ENCODE peak calls at places on chromosome 4, in six cellular contexts. One of them, this sample, is unnamed.

GRCh38 chr4:180363817-180364216 is 1879.4 kb upstream of the TENM3 start:
- DNase-seq in HepG2: no peak
- DNase-seq in endothelial cell of umbilical vein: no peak
- DNase-seq in A549: no peak
- DNase-seq in K562: no peak
- DNase-seq in GM12878: no peak
- DNase-seq in this sample: peak

GRCh38 chr4:36884151-36884550 is 360.4 kb upstream of the NWD2 start:
- DNase-seq in HepG2: no peak
- DNase-seq in endothelial cell of umbilical vein: no peak
- DNase-seq in A549: no peak
- DNase-seq in K562: no peak
- DNase-seq in GM12878: no peak
- DNase-seq in this sample: no peak

GRCh38 chr4:54543088-54543795 is 114.5 kb upstream of the KIT start:
- DNase-seq in HepG2: no peak
- DNase-seq in endothelial cell of umbilical vein: no peak
- DNase-seq in A549: no peak
- DNase-seq in K562: no peak
- DNase-seq in GM12878: no peak
- DNase-seq in this sample: no peak

GRCh38 chr4:56038763-56039162 is 90.0 kb downstream of the CEP135 start:
- DNase-seq in HepG2: no peak
- DNase-seq in endothelial cell of umbilical vein: no peak
- DNase-seq in A549: no peak
- DNase-seq in K562: no peak
- DNase-seq in GM12878: no peak
- DNase-seq in this sample: no peak

GRCh38 chr4:149754526-149754925 is 61.1 kb downstream of the IQCM start:
- DNase-seq in HepG2: no peak
- DNase-seq in endothelial cell of umbilical vein: no peak
- DNase-seq in A549: no peak
- DNase-seq in K562: no peak
- DNase-seq in GM12878: no peak
- DNase-seq in this sample: no peak

GRCh38 chr4:119238068-119238722 is 25.7 kb downstream of the USP53 start:
- DNase-seq in HepG2: no peak
- DNase-seq in endothelial cell of umbilical vein: peak
- DNase-seq in A549: no peak
- DNase-seq in K562: no peak
- DNase-seq in GM12878: peak
- DNase-seq in this sample: no peak

GRCh38 chr4:176788971-176789370 is 3.8 kb downstream of the VEGFC start:
- DNase-seq in HepG2: no peak
- DNase-seq in endothelial cell of umbilical vein: no peak
- DNase-seq in A549: no peak
- DNase-seq in K562: no peak
- DNase-seq in GM12878: no peak
- DNase-seq in this sample: no peak

GRCh38 chr4:97367878-97368277 is 775.4 kb downstream of the STPG2 start:
- DNase-seq in HepG2: no peak
- DNase-seq in endothelial cell of umbilical vein: peak
- DNase-seq in A549: peak
- DNase-seq in K562: no peak
- DNase-seq in GM12878: no peak
- DNase-seq in this sample: no peak

GRCh38 chr4:96974295-96974694 is 1134.4 kb downstream of the PDHA2 start:
- DNase-seq in HepG2: no peak
- DNase-seq in endothelial cell of umbilical vein: no peak
- DNase-seq in A549: no peak
- DNase-seq in K562: no peak
- DNase-seq in GM12878: no peak
- DNase-seq in this sample: no peak

GRCh38 chr4:73718375-73719373 is 21.7 kb upstream of the CXCL8 start:
- DNase-seq in HepG2: no peak
- DNase-seq in endothelial cell of umbilical vein: no peak
- DNase-seq in A549: no peak
- DNase-seq in K562: no peak
- DNase-seq in GM12878: peak
- DNase-seq in this sample: peak

GRCh38 chr4:168587326-168588125 is 90.7 kb downstream of the PALLD start:
- DNase-seq in HepG2: no peak
- DNase-seq in endothelial cell of umbilical vein: no peak
- DNase-seq in A549: peak
- DNase-seq in K562: no peak
- DNase-seq in GM12878: no peak
- DNase-seq in this sample: peak

GRCh38 chr4:140236649-140237160 is 82.7 kb upstream of the MAML3 start:
- DNase-seq in HepG2: no peak
- DNase-seq in endothelial cell of umbilical vein: no peak
- DNase-seq in A549: no peak
- DNase-seq in K562: no peak
- DNase-seq in GM12878: no peak
- DNase-seq in this sample: no peak

GRCh38 chr4:102324725-102325124 is 20.6 kb downstream of the SLC39A8 start:
- DNase-seq in HepG2: no peak
- DNase-seq in endothelial cell of umbilical vein: peak
- DNase-seq in A549: no peak
- DNase-seq in K562: no peak
- DNase-seq in GM12878: no peak
- DNase-seq in this sample: no peak

GRCh38 chr4:146244496-146244895 is 30.2 kb downstream of the REELD1 start:
- DNase-seq in HepG2: no peak
- DNase-seq in endothelial cell of umbilical vein: no peak
- DNase-seq in A549: no peak
- DNase-seq in K562: no peak
- DNase-seq in GM12878: no peak
- DNase-seq in this sample: no peak

GRCh38 chr4:125317526-125317880 is 2.7 kb downstream of the FAT4 start:
- DNase-seq in HepG2: no peak
- DNase-seq in endothelial cell of umbilical vein: no peak
- DNase-seq in A549: peak
- DNase-seq in K562: no peak
- DNase-seq in GM12878: no peak
- DNase-seq in this sample: peak

GRCh38 chr4:176883108-176883550 is 90.4 kb upstream of the VEGFC start:
- DNase-seq in HepG2: no peak
- DNase-seq in endothelial cell of umbilical vein: no peak
- DNase-seq in A549: peak
- DNase-seq in K562: no peak
- DNase-seq in GM12878: no peak
- DNase-seq in this sample: no peak

GRCh38 chr4:25358515-25359275 is 18.4 kb upstream of the ANAPC4 start:
- DNase-seq in HepG2: no peak
- DNase-seq in endothelial cell of umbilical vein: no peak
- DNase-seq in A549: no peak
- DNase-seq in K562: no peak
- DNase-seq in GM12878: no peak
- DNase-seq in this sample: peak

GRCh38 chr4:100497729-100498250 is 20.0 kb downstream of the EMCN start:
- DNase-seq in HepG2: no peak
- DNase-seq in endothelial cell of umbilical vein: peak
- DNase-seq in A549: no peak
- DNase-seq in K562: no peak
- DNase-seq in GM12878: no peak
- DNase-seq in this sample: no peak

GRCh38 chr4:142752331-142752830 is 93.7 kb downstream of the INPP4B start:
- DNase-seq in HepG2: no peak
- DNase-seq in endothelial cell of umbilical vein: no peak
- DNase-seq in A549: no peak
- DNase-seq in K562: no peak
- DNase-seq in GM12878: no peak
- DNase-seq in this sample: no peak

GRCh38 chr4:5710065-5710961 is 688 bp upstream of the EVC start:
- DNase-seq in HepG2: peak
- DNase-seq in endothelial cell of umbilical vein: peak
- DNase-seq in A549: peak
- DNase-seq in K562: no peak
- DNase-seq in GM12878: no peak
- DNase-seq in this sample: no peak

GRCh38 chr4:5708829-5709680 is 696 bp upstream of the EVC2 start:
- DNase-seq in HepG2: no peak
- DNase-seq in endothelial cell of umbilical vein: no peak
- DNase-seq in A549: no peak
- DNase-seq in K562: no peak
- DNase-seq in GM12878: no peak
- DNase-seq in this sample: no peak

GRCh38 chr4:5706486-5707290 is 1.7 kb downstream of the EVC2 start:
- DNase-seq in HepG2: no peak
- DNase-seq in endothelial cell of umbilical vein: no peak
- DNase-seq in A549: peak
- DNase-seq in K562: no peak
- DNase-seq in GM12878: no peak
- DNase-seq in this sample: peak

GRCh38 chr4:5707366-5708133 is 809 bp downstream of the EVC2 start:
- DNase-seq in HepG2: no peak
- DNase-seq in endothelial cell of umbilical vein: peak
- DNase-seq in A549: no peak
- DNase-seq in K562: no peak
- DNase-seq in GM12878: no peak
- DNase-seq in this sample: no peak

GRCh38 chr4:5708171-5708828 is at the start of gene EVC2:
- DNase-seq in HepG2: no peak
- DNase-seq in endothelial cell of umbilical vein: peak
- DNase-seq in A549: peak
- DNase-seq in K562: no peak
- DNase-seq in GM12878: no peak
- DNase-seq in this sample: no peak
- TF ChIP-seq POLR2A in HepG2: no peak
- TF ChIP-seq POLR2A in endothelial cell of umbilical vein: peak
- TF ChIP-seq POLR2A in A549: peak
- TF ChIP-seq POLR2A in K562: no peak
- TF ChIP-seq POLR2A in GM12878: peak
- TF ChIP-seq POLR2A in this sample: no peak

DNA sequence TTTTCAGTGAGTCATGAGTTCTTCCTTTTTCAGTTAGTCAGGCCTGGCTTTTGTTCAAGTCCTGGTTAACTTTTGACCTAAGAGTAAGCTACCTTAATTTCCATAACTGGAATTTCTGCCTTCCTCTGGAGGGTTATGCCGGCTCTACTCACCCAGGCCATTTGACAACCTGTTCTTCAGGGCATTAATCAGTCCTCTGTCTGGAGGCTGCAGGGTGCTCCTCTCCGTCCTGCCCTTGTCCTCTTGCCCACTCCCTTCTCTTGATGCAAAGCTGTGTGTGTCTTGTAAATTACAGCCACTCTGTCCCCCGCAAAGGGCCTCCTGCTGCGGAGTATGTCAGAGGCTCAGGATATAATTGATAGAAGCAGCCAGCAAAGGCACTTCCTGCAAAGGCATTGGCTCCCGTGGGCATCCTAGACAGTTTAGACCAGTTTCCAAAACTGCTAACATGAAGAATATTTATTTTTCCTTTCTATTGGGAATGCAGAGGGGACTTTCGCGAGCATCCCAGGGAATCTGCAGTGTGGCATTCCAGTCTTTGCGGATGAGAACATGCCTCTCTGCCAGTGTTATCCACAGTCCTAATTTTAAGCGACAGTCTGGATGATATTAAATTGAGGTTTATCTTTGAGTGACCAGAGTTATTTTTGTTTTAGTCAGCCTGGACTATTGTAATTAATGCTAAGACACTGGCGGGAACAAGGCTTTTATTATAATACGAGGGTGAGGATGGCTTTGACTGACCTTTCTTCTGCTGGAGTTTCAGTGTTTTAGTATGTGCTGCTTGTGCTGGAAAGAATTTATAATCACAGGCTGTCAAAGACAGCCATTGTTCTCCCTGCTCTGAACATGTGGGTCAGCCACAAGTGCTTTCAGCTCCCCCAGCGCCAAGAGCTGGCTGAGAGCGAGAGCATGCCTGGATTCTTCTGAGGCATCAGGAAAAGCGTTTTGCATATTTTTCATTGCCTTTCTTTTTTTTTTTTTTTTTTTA is 74.2 kb downstream of the LIMCH1 start:
- DNase-seq in HepG2: no peak
- DNase-seq in endothelial cell of umbilical vein: peak
- DNase-seq in A549: peak
- DNase-seq in K562: no peak
- DNase-seq in GM12878: no peak
- DNase-seq in this sample: no peak
- H3K4me3 ChIP-seq in HepG2: no peak
- H3K4me3 ChIP-seq in endothelial cell of umbilical vein: no peak
- H3K4me3 ChIP-seq in A549: no peak
- H3K4me3 ChIP-seq in K562: no peak
- H3K4me3 ChIP-seq in GM12878: no peak
- H3K4me3 ChIP-seq in this sample: no peak

DNA sequence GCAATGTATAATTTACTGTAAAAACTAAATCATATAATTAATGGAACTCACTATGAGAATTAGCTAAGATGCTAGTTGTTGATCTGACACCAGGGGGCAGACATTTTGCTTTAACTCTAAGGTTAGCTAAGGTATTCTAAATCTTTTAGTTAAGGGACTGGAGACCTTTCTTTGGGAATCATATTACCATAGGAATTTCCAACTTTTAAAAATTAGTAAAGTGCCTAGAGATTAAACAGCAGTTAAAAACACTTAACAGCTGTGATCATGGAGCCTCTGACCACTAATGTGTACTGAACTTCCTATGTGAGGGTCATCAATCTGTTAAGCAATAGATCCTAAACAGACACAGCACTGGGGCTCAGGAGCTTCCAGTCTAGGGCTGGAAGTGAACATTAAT is 226.6 kb downstream of the NSUN7 start:
- DNase-seq in HepG2: peak
- DNase-seq in endothelial cell of umbilical vein: peak
- DNase-seq in A549: peak
- DNase-seq in K562: peak
- DNase-seq in GM12878: no peak
- DNase-seq in this sample: peak
- TF ChIP-seq MYC in HepG2: no peak
- TF ChIP-seq MYC in endothelial cell of umbilical vein: no peak
- TF ChIP-seq MYC in A549: no peak
- TF ChIP-seq MYC in K562: no peak
- TF ChIP-seq MYC in GM12878: no peak
- TF ChIP-seq MYC in this sample: no peak

DNA sequence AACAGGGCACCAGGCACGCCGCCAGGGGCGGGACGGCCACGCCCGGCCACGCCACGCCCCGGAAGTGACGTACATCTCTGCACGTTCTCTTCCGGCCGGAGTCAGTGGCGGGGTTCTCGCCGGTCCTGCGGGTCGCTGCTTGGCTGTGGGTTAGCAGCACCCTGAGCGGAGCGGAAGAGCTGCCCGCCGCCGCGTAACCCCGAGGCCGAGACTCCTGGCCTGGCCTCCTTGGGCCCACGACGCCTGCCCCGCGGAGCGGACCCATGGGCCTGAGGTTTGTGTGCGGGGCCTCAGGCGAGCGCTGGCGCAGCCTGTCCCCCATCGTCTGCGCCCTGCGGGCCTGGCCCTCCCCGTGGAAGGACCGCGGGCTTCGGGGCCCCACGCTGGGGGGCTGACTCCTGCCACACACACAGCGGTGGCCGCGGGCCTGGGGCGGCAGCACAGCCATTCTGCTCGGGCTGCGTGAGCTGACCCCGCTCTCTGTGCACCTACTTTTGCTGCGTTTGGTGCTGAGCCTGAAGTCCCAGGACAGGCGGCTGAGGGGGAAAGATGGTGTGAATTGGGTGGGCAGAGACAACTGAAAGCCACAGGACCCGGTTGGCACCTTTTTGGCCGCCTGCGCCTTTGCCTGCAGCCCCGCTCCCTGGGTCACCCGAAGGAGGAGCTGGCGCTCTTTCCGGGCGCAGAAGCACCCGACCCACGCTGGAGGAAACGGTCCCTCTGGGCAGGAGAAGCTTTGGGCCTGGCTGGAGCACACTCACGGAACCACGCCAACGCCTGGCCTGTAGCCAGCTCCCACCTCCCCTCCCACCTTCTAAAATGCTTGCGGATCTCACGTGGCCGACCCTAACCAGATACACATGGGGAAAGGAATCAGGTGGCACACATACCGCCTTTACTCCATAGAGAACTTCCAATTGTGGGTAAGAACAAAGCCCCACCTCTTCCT is 28.1 kb downstream of the NOP14 start:
- DNase-seq in HepG2: peak
- DNase-seq in endothelial cell of umbilical vein: peak
- DNase-seq in A549: peak
- DNase-seq in K562: peak
- DNase-seq in GM12878: peak
- DNase-seq in this sample: peak
- TF ChIP-seq POLR2A in HepG2: peak
- TF ChIP-seq POLR2A in endothelial cell of umbilical vein: peak
- TF ChIP-seq POLR2A in A549: peak
- TF ChIP-seq POLR2A in K562: peak
- TF ChIP-seq POLR2A in GM12878: no peak
- TF ChIP-seq POLR2A in this sample: peak

This sample was measured in NB4.